ENCODE peak calls at places on chromosomes 6 and 20, in seven cellular contexts. One of them, this sample, is unnamed.

GRCh38 chr6:102115911-102116310 is 722.4 kb downstream of the GRIK2 start:
- DNase-seq in glomerular endothelial cell: no peak
- DNase-seq in iris pigment epithelial cell: no peak
- DNase-seq in GF-D8: no peak
- DNase-seq in SK-N-SH: no peak
- DNase-seq in posterior vena cava: no peak
- DNase-seq in CD4-positive, alpha-beta memory T cell: no peak
- DNase-seq in this sample: no peak

GRCh38 chr20:44829688-44830087 is 19.3 kb upstream of the RIMS4 start:
- DNase-seq in iris pigment epithelial cell: no peak
- DNase-seq in GF-D8: no peak
- DNase-seq in SK-N-SH: no peak
- DNase-seq in posterior vena cava: no peak
- DNase-seq in CD4-positive, alpha-beta memory T cell: no peak
- DNase-seq in glomerular endothelial cell: no peak
- DNase-seq in this sample: no peak

GRCh38 chr20:25439328-25439727 is 31.9 kb downstream of the GINS1 start:
- DNase-seq in GF-D8: peak; percentile 8
- DNase-seq in glomerular endothelial cell: no peak
- DNase-seq in posterior vena cava: no peak
- DNase-seq in iris pigment epithelial cell: no peak
- DNase-seq in CD4-positive, alpha-beta memory T cell: no peak
- DNase-seq in SK-N-SH: no peak
- DNase-seq in this sample: no peak

GRCh38 chr20:57772349-57772964 is 62.6 kb upstream of the PMEPA1 start:
- DNase-seq in iris pigment epithelial cell: peak; percentile 71
- DNase-seq in glomerular endothelial cell: no peak
- DNase-seq in posterior vena cava: no peak
- DNase-seq in CD4-positive, alpha-beta memory T cell: no peak
- DNase-seq in SK-N-SH: no peak
- DNase-seq in GF-D8: no peak
- DNase-seq in this sample: no peak

GRCh38 chr6:45562171-45562570 is 184.4 kb upstream of the SUPT3H start:
- DNase-seq in CD4-positive, alpha-beta memory T cell: no peak
- DNase-seq in SK-N-SH: no peak
- DNase-seq in posterior vena cava: no peak
- DNase-seq in iris pigment epithelial cell: no peak
- DNase-seq in GF-D8: no peak
- DNase-seq in glomerular endothelial cell: no peak
- DNase-seq in this sample: no peak

GRCh38 chr6:111011360-111012142 is 29.7 kb downstream of the RPF2 start:
- DNase-seq in SK-N-SH: peak; percentile 64
- DNase-seq in posterior vena cava: no peak
- DNase-seq in GF-D8: no peak
- DNase-seq in glomerular endothelial cell: peak; percentile 7
- DNase-seq in iris pigment epithelial cell: peak; percentile 59
- DNase-seq in CD4-positive, alpha-beta memory T cell: peak; percentile 35
- DNase-seq in this sample: peak; percentile 60

GRCh38 chr6:47268572-47269187 is 41.0 kb downstream of the TNFRSF21 start:
- DNase-seq in iris pigment epithelial cell: peak; percentile 15
- DNase-seq in SK-N-SH: no peak
- DNase-seq in glomerular endothelial cell: no peak
- DNase-seq in posterior vena cava: no peak
- DNase-seq in CD4-positive, alpha-beta memory T cell: no peak
- DNase-seq in GF-D8: no peak
- DNase-seq in this sample: peak; percentile 50

GRCh38 chr6:155328539-155329459 is 14.5 kb upstream of the TFB1M start:
- DNase-seq in iris pigment epithelial cell: peak; percentile 13
- DNase-seq in CD4-positive, alpha-beta memory T cell: no peak
- DNase-seq in GF-D8: no peak
- DNase-seq in posterior vena cava: no peak
- DNase-seq in SK-N-SH: no peak
- DNase-seq in glomerular endothelial cell: no peak
- DNase-seq in this sample: no peak

GRCh38 chr20:10492065-10492464 is 57.0 kb downstream of the SLX4IP start:
- DNase-seq in iris pigment epithelial cell: peak; percentile 89
- DNase-seq in glomerular endothelial cell: no peak
- DNase-seq in SK-N-SH: no peak
- DNase-seq in posterior vena cava: no peak
- DNase-seq in CD4-positive, alpha-beta memory T cell: no peak
- DNase-seq in GF-D8: peak; percentile 54
- DNase-seq in this sample: peak; percentile 60

GRCh38 chr6:165556116-165556843 is 106.8 kb downstream of the PDE10A start:
- DNase-seq in SK-N-SH: no peak
- DNase-seq in iris pigment epithelial cell: peak; percentile 18
- DNase-seq in CD4-positive, alpha-beta memory T cell: no peak
- DNase-seq in glomerular endothelial cell: peak; percentile 70
- DNase-seq in GF-D8: no peak
- DNase-seq in posterior vena cava: no peak
- DNase-seq in this sample: peak; percentile 11

GRCh38 chr6:111842271-111842822 is 30.9 kb downstream of the FYN start:
- DNase-seq in GF-D8: no peak
- DNase-seq in iris pigment epithelial cell: no peak
- DNase-seq in SK-N-SH: no peak
- DNase-seq in glomerular endothelial cell: no peak
- DNase-seq in CD4-positive, alpha-beta memory T cell: no peak
- DNase-seq in posterior vena cava: no peak
- DNase-seq in this sample: no peak

GRCh38 chr20:31839782-31840487 is 5.5 kb downstream of the FOXS1 start:
- DNase-seq in posterior vena cava: no peak
- DNase-seq in CD4-positive, alpha-beta memory T cell: no peak
- DNase-seq in glomerular endothelial cell: no peak
- DNase-seq in iris pigment epithelial cell: no peak
- DNase-seq in GF-D8: no peak
- DNase-seq in SK-N-SH: no peak
- DNase-seq in this sample: peak; percentile 55

GRCh38 chr6:27096834-27097511 is 150.5 kb upstream of the PRSS16 start:
- DNase-seq in SK-N-SH: peak; percentile 59
- DNase-seq in iris pigment epithelial cell: peak; percentile 83
- DNase-seq in posterior vena cava: no peak
- DNase-seq in GF-D8: no peak
- DNase-seq in glomerular endothelial cell: no peak
- DNase-seq in CD4-positive, alpha-beta memory T cell: no peak
- DNase-seq in this sample: peak; percentile 67

GRCh38 chr6:44223471-44224153 is at the start of gene SLC29A1:
- DNase-seq in CD4-positive, alpha-beta memory T cell: peak; percentile 76
- DNase-seq in glomerular endothelial cell: no peak
- DNase-seq in iris pigment epithelial cell: peak; percentile 37
- DNase-seq in posterior vena cava: peak; percentile 94
- DNase-seq in SK-N-SH: peak; percentile 95
- DNase-seq in GF-D8: peak; percentile 49
- DNase-seq in this sample: peak; percentile 47

GRCh38 chr6:52157301-52157930 is 28.8 kb upstream of the IL17A start:
- DNase-seq in SK-N-SH: no peak
- DNase-seq in posterior vena cava: no peak
- DNase-seq in GF-D8: no peak
- DNase-seq in iris pigment epithelial cell: peak; percentile 31
- DNase-seq in glomerular endothelial cell: peak; percentile 27
- DNase-seq in CD4-positive, alpha-beta memory T cell: no peak
- DNase-seq in this sample: no peak

GRCh38 chr6:75893058-75893775 is 144.2 kb downstream of the MYO6 start:
- DNase-seq in posterior vena cava: no peak
- DNase-seq in iris pigment epithelial cell: peak; percentile 74
- DNase-seq in SK-N-SH: peak; percentile 51
- DNase-seq in CD4-positive, alpha-beta memory T cell: peak; percentile 18
- DNase-seq in glomerular endothelial cell: peak; percentile 69
- DNase-seq in GF-D8: peak; percentile 16
- DNase-seq in this sample: peak; percentile 75

GRCh38 chr20:44738779-44739477 is 6.7 kb upstream of the KCNK15 start:
- DNase-seq in glomerular endothelial cell: no peak
- DNase-seq in GF-D8: peak; percentile 8
- DNase-seq in SK-N-SH: peak; percentile 88
- DNase-seq in CD4-positive, alpha-beta memory T cell: peak; percentile 24
- DNase-seq in iris pigment epithelial cell: peak; percentile 76
- DNase-seq in posterior vena cava: peak; percentile 79
- DNase-seq in this sample: peak; percentile 65

GRCh38 chr6:45495404-45496084 is 117.8 kb upstream of the SUPT3H start:
- DNase-seq in CD4-positive, alpha-beta memory T cell: peak; percentile 55
- DNase-seq in posterior vena cava: no peak
- DNase-seq in iris pigment epithelial cell: no peak
- DNase-seq in GF-D8: peak; percentile 99
- DNase-seq in glomerular endothelial cell: no peak
- DNase-seq in SK-N-SH: no peak
- DNase-seq in this sample: no peak

GRCh38 chr6:99334526-99335127 is 14.8 kb downstream of the FAXC start:
- DNase-seq in iris pigment epithelial cell: peak; percentile 66
- DNase-seq in SK-N-SH: peak; percentile 42
- DNase-seq in posterior vena cava: no peak
- DNase-seq in GF-D8: peak; percentile 14
- DNase-seq in glomerular endothelial cell: peak; percentile 23
- DNase-seq in CD4-positive, alpha-beta memory T cell: peak; percentile 5
- DNase-seq in this sample: peak; percentile 63